ENCODE peak calls at places on chromosomes 3 and 15, in nine cellular contexts. One of them, this sample, is unnamed. For H3K27me3, the result is how much of the 10 kb centered on the place peaks cover.

GRCh38 chr15:93859176-93859575 is 372.2 kb upstream of the MCTP2 start:
- DNase-seq in sigmoid colon: no peak
- DNase-seq in heart left ventricle: no peak
- DNase-seq in mammary epithelial cell: no peak
- DNase-seq in left ventricle myocardium inferior: no peak
- DNase-seq in lower lobe of right lung: no peak
- DNase-seq in upper lobe of left lung: no peak
- DNase-seq in effector memory CD4-positive, alpha-beta T cell: no peak
- DNase-seq in fibroblast of lung: no peak
- DNase-seq in this sample: no peak

GRCh38 chr15:59174846-59175831 is 31.5 kb upstream of the LDHAL6B start:
- DNase-seq in sigmoid colon: peak
- DNase-seq in heart left ventricle: peak
- DNase-seq in mammary epithelial cell: peak
- DNase-seq in left ventricle myocardium inferior: peak
- DNase-seq in lower lobe of right lung: peak
- DNase-seq in upper lobe of left lung: peak
- DNase-seq in effector memory CD4-positive, alpha-beta T cell: no peak
- DNase-seq in fibroblast of lung: peak
- DNase-seq in this sample: no peak

GRCh38 chr3:52052831-52053306 is 3.5 kb downstream of the DUSP7 start:
- DNase-seq in sigmoid colon: peak
- DNase-seq in heart left ventricle: peak
- DNase-seq in mammary epithelial cell: peak
- DNase-seq in left ventricle myocardium inferior: peak
- DNase-seq in lower lobe of right lung: peak
- DNase-seq in upper lobe of left lung: peak
- DNase-seq in effector memory CD4-positive, alpha-beta T cell: peak
- DNase-seq in fibroblast of lung: peak
- DNase-seq in this sample: peak

GRCh38 chr3:12353796-12354505 is 65.1 kb downstream of the PPARG start:
- DNase-seq in sigmoid colon: no peak
- DNase-seq in heart left ventricle: no peak
- DNase-seq in mammary epithelial cell: no peak
- DNase-seq in left ventricle myocardium inferior: no peak
- DNase-seq in lower lobe of right lung: no peak
- DNase-seq in upper lobe of left lung: no peak
- DNase-seq in effector memory CD4-positive, alpha-beta T cell: no peak
- DNase-seq in fibroblast of lung: peak
- DNase-seq in this sample: no peak

GRCh38 chr3:63386568-63386967 is 108.5 kb downstream of the SYNPR start:
- DNase-seq in sigmoid colon: no peak
- DNase-seq in heart left ventricle: no peak
- DNase-seq in mammary epithelial cell: no peak
- DNase-seq in left ventricle myocardium inferior: no peak
- DNase-seq in lower lobe of right lung: no peak
- DNase-seq in upper lobe of left lung: no peak
- DNase-seq in effector memory CD4-positive, alpha-beta T cell: no peak
- DNase-seq in fibroblast of lung: no peak
- DNase-seq in this sample: no peak

GRCh38 chr3:14877404-14877803 is 58.6 kb downstream of the FGD5 start:
- DNase-seq in sigmoid colon: peak
- DNase-seq in heart left ventricle: no peak
- DNase-seq in mammary epithelial cell: no peak
- DNase-seq in left ventricle myocardium inferior: no peak
- DNase-seq in lower lobe of right lung: no peak
- DNase-seq in upper lobe of left lung: no peak
- DNase-seq in effector memory CD4-positive, alpha-beta T cell: no peak
- DNase-seq in fibroblast of lung: no peak
- DNase-seq in this sample: no peak

GRCh38 chr3:12131351-12131750 is 27.4 kb downstream of the TIMP4 start:
- DNase-seq in sigmoid colon: no peak
- DNase-seq in heart left ventricle: no peak
- DNase-seq in mammary epithelial cell: no peak
- DNase-seq in left ventricle myocardium inferior: no peak
- DNase-seq in lower lobe of right lung: no peak
- DNase-seq in upper lobe of left lung: no peak
- DNase-seq in effector memory CD4-positive, alpha-beta T cell: no peak
- DNase-seq in fibroblast of lung: no peak
- DNase-seq in this sample: no peak

GRCh38 chr15:74789171-74789627 is 7.3 kb downstream of the CSK start:
- DNase-seq in sigmoid colon: peak
- DNase-seq in heart left ventricle: no peak
- DNase-seq in mammary epithelial cell: no peak
- DNase-seq in left ventricle myocardium inferior: no peak
- DNase-seq in lower lobe of right lung: no peak
- DNase-seq in upper lobe of left lung: peak
- DNase-seq in effector memory CD4-positive, alpha-beta T cell: no peak
- DNase-seq in fibroblast of lung: no peak
- DNase-seq in this sample: peak

GRCh38 chr15:28907338-28907961 is 21.7 kb downstream of the APBA2 start:
- DNase-seq in sigmoid colon: no peak
- DNase-seq in heart left ventricle: no peak
- DNase-seq in mammary epithelial cell: no peak
- DNase-seq in left ventricle myocardium inferior: no peak
- DNase-seq in lower lobe of right lung: peak
- DNase-seq in upper lobe of left lung: peak
- DNase-seq in effector memory CD4-positive, alpha-beta T cell: no peak
- DNase-seq in fibroblast of lung: no peak
- DNase-seq in this sample: no peak

GRCh38 chr3:149180057-149180573 is 41.5 kb downstream of the CP start:
- DNase-seq in sigmoid colon: peak
- DNase-seq in heart left ventricle: peak
- DNase-seq in mammary epithelial cell: peak
- DNase-seq in left ventricle myocardium inferior: peak
- DNase-seq in lower lobe of right lung: peak
- DNase-seq in upper lobe of left lung: peak
- DNase-seq in effector memory CD4-positive, alpha-beta T cell: no peak
- DNase-seq in fibroblast of lung: peak
- DNase-seq in this sample: no peak

GRCh38 chr3:151283907-151284461 is 5.6 kb upstream of the P2RY14 start:
- DNase-seq in sigmoid colon: peak
- DNase-seq in heart left ventricle: peak
- DNase-seq in mammary epithelial cell: no peak
- DNase-seq in left ventricle myocardium inferior: peak
- DNase-seq in lower lobe of right lung: no peak
- DNase-seq in upper lobe of left lung: peak
- DNase-seq in effector memory CD4-positive, alpha-beta T cell: no peak
- DNase-seq in fibroblast of lung: peak
- DNase-seq in this sample: no peak

GRCh38 chr15:59185725-59186124 is 20.9 kb upstream of the LDHAL6B start:
- DNase-seq in sigmoid colon: no peak
- DNase-seq in heart left ventricle: no peak
- DNase-seq in mammary epithelial cell: no peak
- DNase-seq in left ventricle myocardium inferior: no peak
- DNase-seq in lower lobe of right lung: no peak
- DNase-seq in upper lobe of left lung: no peak
- DNase-seq in effector memory CD4-positive, alpha-beta T cell: no peak
- DNase-seq in fibroblast of lung: no peak
- DNase-seq in this sample: no peak

GRCh38 chr3:171874251-171874679 is 31.1 kb downstream of the TMEM212 start:
- DNase-seq in sigmoid colon: no peak
- DNase-seq in heart left ventricle: no peak
- DNase-seq in mammary epithelial cell: peak
- DNase-seq in left ventricle myocardium inferior: no peak
- DNase-seq in lower lobe of right lung: no peak
- DNase-seq in upper lobe of left lung: peak
- DNase-seq in effector memory CD4-positive, alpha-beta T cell: no peak
- DNase-seq in fibroblast of lung: peak
- DNase-seq in this sample: no peak

GRCh38 chr3:159486580-159486979 is 502.1 kb upstream of the IL12A start:
- DNase-seq in sigmoid colon: no peak
- DNase-seq in heart left ventricle: no peak
- DNase-seq in mammary epithelial cell: peak
- DNase-seq in left ventricle myocardium inferior: no peak
- DNase-seq in lower lobe of right lung: no peak
- DNase-seq in upper lobe of left lung: no peak
- DNase-seq in effector memory CD4-positive, alpha-beta T cell: no peak
- DNase-seq in fibroblast of lung: no peak
- DNase-seq in this sample: no peak

GRCh38 chr3:149657458-149657795 is 398 bp downstream of the WWTR1 start:
- DNase-seq in sigmoid colon: no peak
- DNase-seq in heart left ventricle: no peak
- DNase-seq in mammary epithelial cell: no peak
- DNase-seq in left ventricle myocardium inferior: peak
- DNase-seq in lower lobe of right lung: peak
- DNase-seq in upper lobe of left lung: peak
- DNase-seq in effector memory CD4-positive, alpha-beta T cell: no peak
- DNase-seq in fibroblast of lung: peak
- DNase-seq in this sample: no peak

GRCh38 chr3:171116365-171116764 is 89.8 kb upstream of the SLC2A2 start:
- DNase-seq in sigmoid colon: no peak
- DNase-seq in heart left ventricle: no peak
- DNase-seq in mammary epithelial cell: peak
- DNase-seq in left ventricle myocardium inferior: no peak
- DNase-seq in lower lobe of right lung: no peak
- DNase-seq in upper lobe of left lung: no peak
- DNase-seq in effector memory CD4-positive, alpha-beta T cell: no peak
- DNase-seq in fibroblast of lung: peak
- DNase-seq in this sample: no peak

GRCh38 chr15:90482124-90483011 is 47.4 kb upstream of the CRTC3 start:
- DNase-seq in sigmoid colon: no peak
- DNase-seq in heart left ventricle: no peak
- DNase-seq in mammary epithelial cell: no peak
- DNase-seq in left ventricle myocardium inferior: no peak
- DNase-seq in lower lobe of right lung: no peak
- DNase-seq in upper lobe of left lung: no peak
- DNase-seq in effector memory CD4-positive, alpha-beta T cell: peak
- DNase-seq in fibroblast of lung: peak
- DNase-seq in this sample: no peak

GRCh38 chr3:139537795-139538538 is 1.6 kb downstream of the RBP1 start:
- DNase-seq in sigmoid colon: no peak
- DNase-seq in heart left ventricle: no peak
- DNase-seq in mammary epithelial cell: no peak
- DNase-seq in left ventricle myocardium inferior: no peak
- DNase-seq in lower lobe of right lung: no peak
- DNase-seq in upper lobe of left lung: no peak
- DNase-seq in effector memory CD4-positive, alpha-beta T cell: no peak
- DNase-seq in fibroblast of lung: no peak
- DNase-seq in this sample: no peak
- H3K27me3 ChIP-seq in sigmoid colon: under half
- H3K27me3 ChIP-seq in heart left ventricle: under half
- H3K27me3 ChIP-seq in mammary epithelial cell: under half
- H3K27me3 ChIP-seq in left ventricle myocardium inferior: under half
- H3K27me3 ChIP-seq in lower lobe of right lung: under half
- H3K27me3 ChIP-seq in upper lobe of left lung: under half
- H3K27me3 ChIP-seq in effector memory CD4-positive, alpha-beta T cell: under half
- H3K27me3 ChIP-seq in fibroblast of lung: under half
- H3K27me3 ChIP-seq in this sample: under half

GRCh38 chr15:69615756-69616155 is 163.1 kb downstream of the RPLP1 start:
- DNase-seq in sigmoid colon: no peak
- DNase-seq in heart left ventricle: no peak
- DNase-seq in mammary epithelial cell: no peak
- DNase-seq in left ventricle myocardium inferior: no peak
- DNase-seq in lower lobe of right lung: no peak
- DNase-seq in upper lobe of left lung: no peak
- DNase-seq in effector memory CD4-positive, alpha-beta T cell: no peak
- DNase-seq in fibroblast of lung: no peak
- DNase-seq in this sample: no peak
- H3K27ac ChIP-seq in sigmoid colon: no peak
- H3K27ac ChIP-seq in heart left ventricle: no peak
- H3K27ac ChIP-seq in mammary epithelial cell: no peak
- H3K27ac ChIP-seq in left ventricle myocardium inferior: no peak
- H3K27ac ChIP-seq in lower lobe of right lung: no peak
- H3K27ac ChIP-seq in upper lobe of left lung: no peak
- H3K27ac ChIP-seq in effector memory CD4-positive, alpha-beta T cell: no peak
- H3K27ac ChIP-seq in fibroblast of lung: no peak
- H3K27ac ChIP-seq in this sample: no peak

DNA sequence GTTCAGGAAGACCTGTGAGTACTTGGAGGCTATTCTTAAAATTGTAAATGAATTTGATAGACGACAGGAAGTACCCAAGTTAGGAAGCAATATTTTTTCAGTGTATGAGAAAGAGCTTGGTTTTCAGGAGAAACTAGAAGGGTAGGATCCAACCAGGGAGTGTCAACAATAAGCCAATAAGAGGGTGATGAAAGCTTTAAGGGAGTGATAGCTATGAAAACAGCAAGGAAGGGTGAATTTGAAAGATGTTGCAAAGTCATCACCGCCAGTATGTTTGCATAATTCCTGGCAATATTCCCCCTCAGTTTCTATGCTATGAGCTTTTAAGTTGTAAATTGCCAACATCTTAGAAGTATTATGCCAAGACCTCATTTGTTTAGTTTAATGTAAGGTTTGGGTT is 11.8 kb upstream of the CSTA start:
- DNase-seq in sigmoid colon: no peak
- DNase-seq in heart left ventricle: no peak
- DNase-seq in mammary epithelial cell: peak
- DNase-seq in left ventricle myocardium inferior: no peak
- DNase-seq in lower lobe of right lung: no peak
- DNase-seq in upper lobe of left lung: no peak
- DNase-seq in effector memory CD4-positive, alpha-beta T cell: no peak
- DNase-seq in fibroblast of lung: peak
- DNase-seq in this sample: no peak
- H3K27me3 ChIP-seq in sigmoid colon: under half
- H3K27me3 ChIP-seq in heart left ventricle: under half
- H3K27me3 ChIP-seq in mammary epithelial cell: under half
- H3K27me3 ChIP-seq in left ventricle myocardium inferior: under half
- H3K27me3 ChIP-seq in lower lobe of right lung: under half
- H3K27me3 ChIP-seq in upper lobe of left lung: under half
- H3K27me3 ChIP-seq in effector memory CD4-positive, alpha-beta T cell: under half
- H3K27me3 ChIP-seq in fibroblast of lung: under half
- H3K27me3 ChIP-seq in this sample: under half

GRCh38 chr3:141965471-141965870 is 89.0 kb downstream of the ATP1B3 start:
- DNase-seq in sigmoid colon: no peak
- DNase-seq in heart left ventricle: no peak
- DNase-seq in mammary epithelial cell: no peak
- DNase-seq in left ventricle myocardium inferior: no peak
- DNase-seq in lower lobe of right lung: no peak
- DNase-seq in upper lobe of left lung: no peak
- DNase-seq in effector memory CD4-positive, alpha-beta T cell: no peak
- DNase-seq in fibroblast of lung: no peak
- DNase-seq in this sample: no peak
- H3K27ac ChIP-seq in sigmoid colon: no peak
- H3K27ac ChIP-seq in heart left ventricle: no peak
- H3K27ac ChIP-seq in mammary epithelial cell: no peak
- H3K27ac ChIP-seq in left ventricle myocardium inferior: no peak
- H3K27ac ChIP-seq in lower lobe of right lung: no peak
- H3K27ac ChIP-seq in upper lobe of left lung: no peak
- H3K27ac ChIP-seq in effector memory CD4-positive, alpha-beta T cell: no peak
- H3K27ac ChIP-seq in fibroblast of lung: no peak
- H3K27ac ChIP-seq in this sample: no peak

GRCh38 chr3:112730210-112730609 is 89.3 kb upstream of the CCDC80 start:
- DNase-seq in sigmoid colon: no peak
- DNase-seq in heart left ventricle: no peak
- DNase-seq in mammary epithelial cell: no peak
- DNase-seq in left ventricle myocardium inferior: no peak
- DNase-seq in lower lobe of right lung: no peak
- DNase-seq in upper lobe of left lung: no peak
- DNase-seq in effector memory CD4-positive, alpha-beta T cell: no peak
- DNase-seq in fibroblast of lung: peak
- DNase-seq in this sample: no peak
- H3K27me3 ChIP-seq in sigmoid colon: under half
- H3K27me3 ChIP-seq in heart left ventricle: under half
- H3K27me3 ChIP-seq in mammary epithelial cell: under half
- H3K27me3 ChIP-seq in left ventricle myocardium inferior: under half
- H3K27me3 ChIP-seq in lower lobe of right lung: under half
- H3K27me3 ChIP-seq in upper lobe of left lung: under half
- H3K27me3 ChIP-seq in effector memory CD4-positive, alpha-beta T cell: under half
- H3K27me3 ChIP-seq in fibroblast of lung: under half
- H3K27me3 ChIP-seq in this sample: under half

GRCh38 chr15:67199881-67200763 is 54.3 kb downstream of the AAGAB start:
- DNase-seq in sigmoid colon: no peak
- DNase-seq in heart left ventricle: no peak
- DNase-seq in mammary epithelial cell: no peak
- DNase-seq in left ventricle myocardium inferior: no peak
- DNase-seq in lower lobe of right lung: no peak
- DNase-seq in upper lobe of left lung: no peak
- DNase-seq in effector memory CD4-positive, alpha-beta T cell: no peak
- DNase-seq in fibroblast of lung: no peak
- DNase-seq in this sample: no peak
- H3K27ac ChIP-seq in sigmoid colon: no peak
- H3K27ac ChIP-seq in heart left ventricle: no peak
- H3K27ac ChIP-seq in mammary epithelial cell: no peak
- H3K27ac ChIP-seq in left ventricle myocardium inferior: peak
- H3K27ac ChIP-seq in lower lobe of right lung: no peak
- H3K27ac ChIP-seq in upper lobe of left lung: no peak
- H3K27ac ChIP-seq in effector memory CD4-positive, alpha-beta T cell: no peak
- H3K27ac ChIP-seq in fibroblast of lung: no peak
- H3K27ac ChIP-seq in this sample: no peak

This sample was measured in right lobe of liver.